ENCODE peak calls at places on chromosomes 12 and 14, in six cellular contexts. Z, A, X, B, F and H are unnamed samples.

GRCh38 chr14:92615451-92615850 is 101.9 kb downstream of the RIN3 start:
- DNase-seq in Z (no peak), A (no peak), X (no peak), B (no peak), F (no peak), H (no peak)

GRCh38 chr12:20525064-20525610 is 156.8 kb downstream of the PDE3A start:
- DNase-seq in Z (no peak), A (peak; percentile 25), X (no peak), B (no peak), F (no peak), H (no peak)

GRCh38 chr12:2792670-2793500 is 1.9 kb upstream of the FKBP4 start:
- DNase-seq in Z (no peak), A (no peak), X (no peak), B (no peak), F (peak; percentile 50), H (no peak)

GRCh38 chr12:45660330-45660729 is 69.2 kb upstream of the ARID2 start:
- DNase-seq in Z (no peak), A (peak; percentile 58), X (peak; percentile 30), B (no peak), F (no peak), H (no peak)

GRCh38 chr12:64824130-64824499 is 332 bp upstream of the TBC1D30 start:
- DNase-seq in Z (no peak), A (no peak), X (no peak), B (no peak), F (no peak), H (no peak)

GRCh38 chr12:58310828-58311273 is 369.5 kb downstream of the ATP23 start:
- DNase-seq in Z (no peak), A (peak; percentile 99), X (no peak), B (peak; percentile 91), F (no peak), H (no peak)

GRCh38 chr12:130826151-130826801 is 12.8 kb downstream of the STX2 start:
- DNase-seq in Z (peak; percentile 64), A (peak; percentile 26), X (no peak), B (no peak), F (no peak), H (no peak)

GRCh38 chr12:13152281-13152680 is 44.2 kb upstream of the EMP1 start:
- DNase-seq in Z (no peak), A (no peak), X (peak; percentile 63), B (no peak), F (no peak), H (no peak)

GRCh38 chr12:3218150-3218845 is 141.1 kb downstream of the TSPAN9 start:
- DNase-seq in Z (no peak), A (peak; percentile 67), X (peak; percentile 78), B (no peak), F (peak; percentile 83), H (peak; percentile 73)

GRCh38 chr12:66693901-66694513 is 15.1 kb upstream of the GRIP1 start:
- DNase-seq in Z (no peak), A (peak; percentile 48), X (no peak), B (peak; percentile 16), F (no peak), H (no peak)

GRCh38 chr12:58504539-58504938 is 415.8 kb downstream of the LRIG3 start:
- DNase-seq in Z (no peak), A (peak; percentile 56), X (no peak), B (no peak), F (no peak), H (no peak)

GRCh38 chr14:29810657-29811056 is 117.0 kb downstream of the PRKD1 start:
- DNase-seq in Z (no peak), A (no peak), X (no peak), B (no peak), F (no peak), H (no peak)

GRCh38 chr12:13000935-13001724 is 1.1 kb upstream of the HEBP1 start:
- DNase-seq in Z (no peak), A (peak; percentile 29), X (peak; percentile 66), B (no peak), F (peak; percentile 78), H (no peak)

GRCh38 chr12:124391340-124392261 is 96.7 kb downstream of the RFLNA start:
- DNase-seq in Z (no peak), A (peak; percentile 59), X (peak; percentile 66), B (no peak), F (no peak), H (no peak)

GRCh38 chr12:77725611-77726010 is 105.1 kb upstream of the NAV3 start:
- DNase-seq in Z (no peak), A (peak; percentile 95), X (no peak), B (no peak), F (no peak), H (no peak)

GRCh38 chr12:21672151-21672550 is 14.5 kb upstream of the LDHB start:
- DNase-seq in Z (no peak), A (no peak), X (no peak), B (no peak), F (no peak), H (no peak)

GRCh38 chr12:52415870-52416750 is 10.0 kb upstream of the KRT82 start:
- DNase-seq in Z (no peak), A (peak; percentile 55), X (peak; percentile 57), B (peak; percentile 82), F (no peak), H (no peak)

GRCh38 chr12:53049582-53050318 is at the start of gene TNS2:
- DNase-seq in Z (no peak), A (no peak), X (peak; percentile 89), B (no peak), F (peak; percentile 90), H (peak; percentile 69)

GRCh38 chr12:12511895-12512674 is 50.6 kb downstream of the DUSP16 start:
- DNase-seq in Z (no peak), A (no peak), X (no peak), B (no peak), F (no peak), H (no peak)

GRCh38 chr14:77023001-77023996 is 5.2 kb downstream of the IRF2BPL start:
- DNase-seq in Z (no peak), A (peak; percentile 64), X (no peak), B (no peak), F (no peak), H (no peak)

GRCh38 chr12:10719482-10719881 is 3.6 kb downstream of the YBX3 start:
- DNase-seq in Z (no peak), A (no peak), X (no peak), B (no peak), F (no peak), H (no peak)
- H3K27ac ChIP-seq in Z (no peak overlapping the region), A (no peak overlapping the region), X (peak overlapping the region; percentile 98), B (peak overlapping the region; percentile 95), F (peak overlapping the region; percentile 100), H (peak overlapping the region; percentile 100)

DNA sequence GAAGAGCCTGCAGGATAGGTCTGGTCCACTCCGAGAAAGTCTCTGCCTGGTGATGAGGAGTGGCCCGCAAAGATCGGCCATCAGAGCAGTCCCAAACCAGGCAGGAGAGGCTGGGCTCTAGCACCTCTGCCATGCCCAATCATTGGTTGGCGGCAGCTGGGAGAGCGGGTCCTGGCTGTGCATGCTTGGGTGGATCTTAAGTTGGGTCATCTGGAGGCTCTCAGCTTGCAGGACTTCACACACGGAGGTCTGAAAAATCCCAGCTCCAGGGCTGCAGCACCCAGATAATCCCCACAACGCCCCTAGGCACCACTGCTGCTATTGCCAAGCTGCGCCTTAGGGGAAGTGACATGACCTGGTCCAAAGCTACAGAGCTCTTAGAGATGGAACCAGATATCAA is 766.7 kb upstream of the TBX3 start:
- DNase-seq in Z (no peak), A (no peak), X (no peak), B (no peak), F (no peak), H (no peak)
- H3K27ac ChIP-seq in Z (no peak overlapping the region), A (no peak overlapping the region), X (peak overlapping the region; percentile 66), B (no peak overlapping the region), F (no peak overlapping the region), H (no peak overlapping the region)

DNA sequence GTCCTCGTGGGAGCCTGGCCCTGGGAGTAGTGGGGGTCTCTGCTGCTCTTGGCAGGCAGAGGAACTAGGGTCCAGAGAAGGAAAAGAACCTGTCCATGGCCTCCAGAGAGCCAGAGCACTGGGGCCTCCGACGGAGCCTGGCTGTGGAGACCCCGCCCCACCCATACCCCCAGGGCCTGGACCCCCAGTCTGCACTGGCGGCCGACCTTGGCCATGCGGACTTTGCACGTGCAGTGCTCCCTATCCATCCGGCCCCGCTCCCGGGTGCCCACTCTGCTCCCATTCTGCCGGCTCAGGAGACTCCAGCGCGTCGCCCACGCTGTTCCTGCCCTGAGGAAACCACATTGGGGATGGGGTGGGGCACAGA is 1.1 kb downstream of the BEGAIN start:
- DNase-seq in Z (no peak), A (no peak), X (no peak), B (no peak), F (peak; percentile 60), H (no peak)
- H3K27ac ChIP-seq in Z (no peak overlapping the region), A (no peak overlapping the region), X (no peak overlapping the region), B (peak overlapping the region; percentile 36), F (no peak overlapping the region), H (no peak overlapping the region)

GRCh38 chr12:56951582-56952339 is 5.6 kb downstream of the RDH16 start:
- DNase-seq in Z (no peak), A (no peak), X (no peak), B (no peak), F (no peak), H (no peak)
- H3K27ac ChIP-seq in Z (no peak overlapping the region), A (no peak overlapping the region), X (no peak overlapping the region), B (no peak overlapping the region), F (no peak overlapping the region), H (no peak overlapping the region)

DNA sequence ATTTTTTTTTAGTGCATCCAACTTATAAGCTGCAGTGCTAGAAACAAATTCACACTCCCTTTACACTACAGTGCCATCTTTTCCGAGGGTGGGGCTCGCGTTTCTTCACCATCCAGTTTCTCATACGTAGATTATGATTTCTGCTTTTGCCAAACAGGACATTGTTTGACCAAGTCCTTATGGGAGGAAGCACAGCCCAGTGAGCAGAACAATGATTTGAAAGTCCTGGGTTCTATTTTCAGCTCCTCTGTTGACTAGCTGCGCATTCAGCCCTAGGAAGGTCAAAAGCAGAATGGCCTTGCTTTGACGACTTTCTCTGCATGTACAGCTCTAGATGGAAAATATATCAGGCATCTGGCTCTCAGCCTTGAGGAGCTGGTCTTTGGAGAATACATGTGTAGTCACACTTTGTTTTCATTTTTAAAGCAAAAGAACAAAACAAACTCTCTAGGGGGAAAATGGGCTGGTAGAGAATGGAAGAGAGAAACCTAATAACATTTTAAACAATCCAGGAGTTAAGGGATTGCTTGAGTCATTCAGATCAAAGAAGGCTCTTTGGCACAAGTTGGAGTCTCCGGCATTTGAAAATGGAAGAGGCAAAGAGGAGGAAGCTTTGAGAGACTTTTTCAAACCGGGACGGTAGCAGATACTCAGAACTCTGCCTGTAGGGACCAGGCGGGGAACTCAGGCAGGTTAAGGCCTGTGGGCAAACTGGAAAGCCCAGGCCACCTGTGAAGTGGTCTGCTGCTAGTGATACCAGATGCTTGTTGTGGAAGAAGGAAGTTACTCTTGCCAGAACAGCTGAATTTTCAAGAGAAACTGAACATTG is 257.3 kb upstream of the PLEKHG7 start:
- DNase-seq in Z (no peak), A (no peak), X (peak; percentile 57), B (no peak), F (no peak), H (no peak)
- H3K27ac ChIP-seq in Z (no peak overlapping the region), A (no peak overlapping the region), X (peak overlapping the region; percentile 81), B (peak overlapping the region; percentile 42), F (peak overlapping the region; percentile 55), H (peak overlapping the region; percentile 34)

GRCh38 chr12:120515496-120515895 is 13.5 kb downstream of the COQ5 start:
- DNase-seq in Z (no peak), A (no peak), X (no peak), B (no peak), F (no peak), H (no peak)
- H3K27ac ChIP-seq in Z (no peak overlapping the region), A (no peak overlapping the region), X (no peak overlapping the region), B (no peak overlapping the region), F (no peak overlapping the region), H (no peak overlapping the region)